ENCODE peak calls at places on chromosome 18, in eight cellular contexts. C is H1, A is WTC11, B is K562, S is A549, E is SK-N-SH, Y is endothelial cell of umbilical vein, W is HCT116. Z is an unnamed sample.

GRCh38 chr18:741931-742512 is 29.6 kb upstream of the ENOSF1 start:
- DNase-seq in C (no peak), A (no peak), B (peak; percentile 64), S (peak; percentile 37), E (peak; percentile 61), Y (peak; percentile 78), W (peak; percentile 34), Z (peak; percentile 66)

GRCh38 chr18:26190506-26190905 is 35.7 kb upstream of the TAF4B start:
- DNase-seq in C (no peak), A (no peak), B (no peak), S (no peak), E (no peak), Y (no peak), W (no peak), Z (no peak)

GRCh38 chr18:78238404-78239089 is 741.1 kb upstream of the SALL3 start:
- DNase-seq in C (no peak), A (no peak), B (no peak), S (no peak), E (no peak), Y (no peak), W (no peak), Z (no peak)

GRCh38 chr18:12079504-12080237 is 14.0 kb upstream of the ANKRD62 start:
- DNase-seq in C (no peak), A (no peak), B (no peak), S (no peak), E (no peak), Y (peak; percentile 91), W (no peak), Z (no peak)

GRCh38 chr18:79405019-79405780 is 9.5 kb downstream of the NFATC1 start:
- DNase-seq in C (no peak), A (no peak), B (no peak), S (no peak), E (no peak), Y (no peak), W (no peak), Z (no peak)

GRCh38 chr18:11899063-11899462 is 9.1 kb downstream of the MPPE1 start:
- DNase-seq in C (no peak), A (no peak), B (no peak), S (no peak), E (no peak), Y (no peak), W (no peak), Z (no peak)

GRCh38 chr18:25086876-25087275 is 265.1 kb downstream of the ZNF521 start:
- DNase-seq in C (no peak), A (no peak), B (no peak), S (no peak), E (no peak), Y (no peak), W (no peak), Z (no peak)

GRCh38 chr18:286515-287310 is 18.9 kb upstream of the THOC1 start:
- DNase-seq in C (no peak), A (no peak), B (no peak), S (no peak), E (peak; percentile 21), Y (peak; percentile 67), W (no peak), Z (peak; percentile 33)

GRCh38 chr18:33495278-33495677 is 54.8 kb upstream of the CCDC178 start:
- DNase-seq in C (peak; percentile 44), A (peak; percentile 37), B (peak; percentile 27), S (no peak), E (peak; percentile 36), Y (peak; percentile 10), W (no peak), Z (peak; percentile 20)

GRCh38 chr18:38019292-38019691 is 453.7 kb upstream of the CELF4 start:
- DNase-seq in C (no peak), A (no peak), B (no peak), S (no peak), E (no peak), Y (no peak), W (no peak), Z (no peak)

GRCh38 chr18:41025666-41026065 is 929.4 kb upstream of the PIK3C3 start:
- DNase-seq in C (no peak), A (no peak), B (no peak), S (no peak), E (no peak), Y (no peak), W (no peak), Z (no peak)

GRCh38 chr18:50817898-50818250 is 1.9 kb downstream of the MRO start:
- DNase-seq in C (no peak), A (no peak), B (no peak), S (no peak), E (no peak), Y (no peak), W (no peak), Z (no peak)

GRCh38 chr18:43398601-43399000 is 121.3 kb upstream of the SYT4 start:
- DNase-seq in C (no peak), A (no peak), B (no peak), S (no peak), E (no peak), Y (no peak), W (no peak), Z (no peak)

GRCh38 chr18:36124841-36125240 is 4.3 kb downstream of the SLC39A6 start:
- DNase-seq in C (no peak), A (no peak), B (no peak), S (no peak), E (no peak), Y (no peak), W (no peak), Z (no peak)

GRCh38 chr18:58336605-58337004 is 292.3 kb downstream of the ALPK2 start:
- DNase-seq in C (no peak), A (no peak), B (no peak), S (no peak), E (no peak), Y (no peak), W (no peak), Z (no peak)

GRCh38 chr18:815353-815752 is 3.3 kb upstream of the YES1 start:
- DNase-seq in C (no peak), A (no peak), B (no peak), S (no peak), E (no peak), Y (no peak), W (no peak), Z (no peak)

GRCh38 chr18:35289293-35290069 is 548 bp downstream of the ZSCAN30 start:
- DNase-seq in C (no peak), A (peak; percentile 26), B (peak; percentile 17), S (no peak), E (peak; percentile 30), Y (no peak), W (no peak), Z (peak; percentile 25)

GRCh38 chr18:10950876-10951630 is 198.3 kb downstream of the PIEZO2 start:
- DNase-seq in C (no peak), A (no peak), B (no peak), S (no peak), E (no peak), Y (no peak), W (no peak), Z (no peak)

DNA sequence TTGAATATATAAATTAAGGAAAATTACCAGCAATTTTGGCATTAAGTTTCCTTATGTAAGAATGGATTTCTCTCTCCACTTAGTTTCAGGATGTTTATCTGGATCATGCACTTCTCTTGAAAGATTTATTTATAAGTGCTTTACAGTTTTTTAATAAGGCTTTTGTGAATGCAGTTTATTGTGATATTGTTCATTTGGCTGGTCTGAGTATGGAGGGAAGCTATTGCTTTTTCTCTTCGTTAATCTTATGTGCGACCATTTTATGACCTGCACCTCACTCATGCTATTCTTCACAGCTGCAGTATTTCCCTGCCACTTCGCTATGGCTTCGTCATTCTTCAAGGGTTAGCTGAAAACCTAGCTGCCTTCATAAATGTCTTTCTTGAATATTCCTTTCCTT is 233.3 kb downstream of the SOCS6 start:
- DNase-seq in C (no peak), A (no peak), B (no peak), S (no peak), E (no peak), Y (no peak), W (no peak), Z (no peak)
- TF ChIP-seq MAX in C (no peak), A (no peak), B (no peak), S (no peak), E (no peak), Y (no peak), W (no peak), Z (no peak)

GRCh38 chr18:48649231-48649630 is 110.4 kb downstream of the CTIF start:
- DNase-seq in C (no peak), A (peak; percentile 69), B (no peak), S (no peak), E (no peak), Y (no peak), W (no peak), Z (no peak)
- TF ChIP-seq MAX in C (no peak), A (no peak), B (no peak), S (no peak), E (no peak), Y (no peak), W (no peak), Z (no peak)

GRCh38 chr18:76619342-76620315 is 124.6 kb upstream of the ZNF516 start:
- DNase-seq in C (no peak), A (peak; percentile 65), B (no peak), S (no peak), E (no peak), Y (no peak), W (no peak), Z (peak; percentile 88)
- TF ChIP-seq MAX in C (no peak), A (no peak), B (no peak), S (no peak), E (no peak), Y (no peak), W (no peak), Z (no peak)

GRCh38 chr18:54147439-54147838 is 77.0 kb downstream of the MBD2 start:
- DNase-seq in C (no peak), A (no peak), B (no peak), S (no peak), E (no peak), Y (no peak), W (no peak), Z (no peak)

GRCh38 chr18:54148151-54148550 is 76.3 kb downstream of the MBD2 start:
- DNase-seq in C (no peak), A (no peak), B (no peak), S (no peak), E (no peak), Y (no peak), W (no peak), Z (no peak)

GRCh38 chr18:54150226-54150625 is 74.2 kb downstream of the MBD2 start:
- DNase-seq in C (no peak), A (peak; percentile 43), B (no peak), S (no peak), E (no peak), Y (no peak), W (no peak), Z (no peak)

GRCh38 chr18:54148678-54149077 is 75.8 kb downstream of the MBD2 start:
- DNase-seq in C (no peak), A (no peak), B (no peak), S (peak; percentile 5), E (no peak), Y (no peak), W (no peak), Z (no peak)

DNA sequence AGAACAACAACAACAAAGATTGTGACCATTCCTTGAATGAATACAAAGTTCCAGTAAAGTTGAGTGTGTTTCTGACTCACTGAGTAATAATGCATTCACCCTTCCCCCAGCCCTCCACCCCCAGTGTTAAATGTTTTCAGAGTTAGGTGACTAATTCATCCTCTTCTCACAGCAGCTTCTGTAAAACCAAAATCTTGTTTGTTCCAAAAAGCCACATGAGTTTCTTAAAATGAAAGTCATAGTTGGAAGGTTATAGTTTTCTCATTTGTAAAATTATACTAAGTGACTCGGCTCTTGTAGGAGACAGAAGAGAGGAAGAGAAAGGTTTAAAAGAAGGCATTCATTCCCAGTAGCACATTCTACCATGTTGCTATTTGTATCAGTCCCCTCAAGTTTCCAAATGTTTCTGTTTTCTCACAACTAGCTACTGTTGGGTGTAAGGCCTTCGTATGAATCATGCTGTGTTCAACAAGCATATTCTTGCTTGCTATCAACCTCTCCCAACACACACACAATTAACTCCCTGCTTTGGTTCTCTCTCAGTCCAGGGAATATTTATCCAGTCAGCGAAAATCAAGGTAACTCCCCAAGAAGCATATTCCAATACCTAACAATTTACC is 75.3 kb downstream of the MBD2 start:
- DNase-seq in C (no peak), A (no peak), B (no peak), S (peak; percentile 46), E (no peak), Y (peak; percentile 94), W (peak; percentile 63), Z (peak; percentile 21)
- TF ChIP-seq MAX in C (no peak), A (no peak), B (no peak), S (no peak), E (peak; percentile 48), Y (no peak), W (peak; percentile 22), Z (no peak)

Z was measured in NB4.